ENCODE peak calls at places on chromosomes 5 and 9, in seven cellular contexts. One of them, this sample, is unnamed.

GRCh38 chr9:131769361-131769760 is 29.5 kb upstream of the RAPGEF1 start:
- DNase-seq in A549: no peak
- DNase-seq in transverse colon: no peak
- DNase-seq in H1: no peak
- DNase-seq in IMR-90: no peak
- DNase-seq in stomach: no peak
- DNase-seq in uterus: no peak
- DNase-seq in this sample: no peak

GRCh38 chr9:70073193-70073592 is 29.5 kb downstream of the MAMDC2 start:
- DNase-seq in H1: no peak
- DNase-seq in IMR-90: peak; percentile 23
- DNase-seq in uterus: no peak
- DNase-seq in transverse colon: no peak
- DNase-seq in stomach: no peak
- DNase-seq in A549: no peak
- DNase-seq in this sample: no peak

GRCh38 chr5:93346301-93346700 is 234.7 kb downstream of the NR2F1-AS1 start:
- DNase-seq in stomach: no peak
- DNase-seq in uterus: no peak
- DNase-seq in A549: no peak
- DNase-seq in H1: no peak
- DNase-seq in transverse colon: no peak
- DNase-seq in IMR-90: peak; percentile 25
- DNase-seq in this sample: no peak

GRCh38 chr5:80481019-80481893 is 6.6 kb upstream of the FAM151B start:
- DNase-seq in stomach: peak; percentile 51
- DNase-seq in H1: no peak
- DNase-seq in uterus: no peak
- DNase-seq in A549: peak; percentile 44
- DNase-seq in IMR-90: peak; percentile 60
- DNase-seq in transverse colon: peak; percentile 40
- DNase-seq in this sample: peak; percentile 57

GRCh38 chr5:53362521-53362941 is 117.9 kb upstream of the FST start:
- DNase-seq in transverse colon: no peak
- DNase-seq in uterus: no peak
- DNase-seq in IMR-90: peak; percentile 97
- DNase-seq in stomach: no peak
- DNase-seq in H1: no peak
- DNase-seq in A549: peak; percentile 37
- DNase-seq in this sample: no peak

GRCh38 chr5:39433123-39433522 is 8.3 kb upstream of the DAB2 start:
- DNase-seq in IMR-90: no peak
- DNase-seq in A549: no peak
- DNase-seq in stomach: no peak
- DNase-seq in H1: no peak
- DNase-seq in uterus: no peak
- DNase-seq in transverse colon: no peak
- DNase-seq in this sample: no peak

GRCh38 chr5:128427901-128428300 is 110.1 kb downstream of the FBN2 start:
- DNase-seq in stomach: no peak
- DNase-seq in A549: no peak
- DNase-seq in IMR-90: peak; percentile 24
- DNase-seq in uterus: no peak
- DNase-seq in H1: no peak
- DNase-seq in transverse colon: no peak
- DNase-seq in this sample: no peak

GRCh38 chr9:111601237-111602018 is 2.0 kb upstream of the PTGR1 start:
- DNase-seq in uterus: no peak
- DNase-seq in transverse colon: no peak
- DNase-seq in stomach: no peak
- DNase-seq in IMR-90: peak; percentile 69
- DNase-seq in H1: no peak
- DNase-seq in A549: peak; percentile 75
- DNase-seq in this sample: no peak

GRCh38 chr5:33526755-33527154 is 86.0 kb downstream of the TARS1 start:
- DNase-seq in transverse colon: no peak
- DNase-seq in H1: no peak
- DNase-seq in stomach: no peak
- DNase-seq in uterus: no peak
- DNase-seq in IMR-90: no peak
- DNase-seq in A549: no peak
- DNase-seq in this sample: peak; percentile 79

GRCh38 chr5:170132642-170133448 is 27.1 kb downstream of the FOXI1 start:
- DNase-seq in H1: peak; percentile 6
- DNase-seq in uterus: no peak
- DNase-seq in stomach: no peak
- DNase-seq in transverse colon: no peak
- DNase-seq in IMR-90: peak; percentile 44
- DNase-seq in A549: no peak
- DNase-seq in this sample: no peak

GRCh38 chr9:121921444-121921843 is 171.7 kb downstream of the TTLL11 start:
- DNase-seq in uterus: no peak
- DNase-seq in A549: no peak
- DNase-seq in IMR-90: peak; percentile 31
- DNase-seq in stomach: no peak
- DNase-seq in H1: no peak
- DNase-seq in transverse colon: no peak
- DNase-seq in this sample: no peak

GRCh38 chr5:37966291-37966690 is 126.5 kb upstream of the GDNF start:
- DNase-seq in H1: no peak
- DNase-seq in uterus: no peak
- DNase-seq in IMR-90: no peak
- DNase-seq in A549: no peak
- DNase-seq in transverse colon: no peak
- DNase-seq in stomach: no peak
- DNase-seq in this sample: no peak

GRCh38 chr5:2701592-2701991 is 49.9 kb downstream of the IRX2 start:
- DNase-seq in stomach: no peak
- DNase-seq in A549: no peak
- DNase-seq in IMR-90: no peak
- DNase-seq in uterus: no peak
- DNase-seq in transverse colon: no peak
- DNase-seq in H1: no peak
- DNase-seq in this sample: no peak

GRCh38 chr9:84955971-84956370 is 286.4 kb downstream of the NTRK2 start:
- DNase-seq in uterus: no peak
- DNase-seq in H1: no peak
- DNase-seq in A549: no peak
- DNase-seq in transverse colon: no peak
- DNase-seq in IMR-90: no peak
- DNase-seq in stomach: no peak
- DNase-seq in this sample: no peak

GRCh38 chr9:94600715-94601114 is 7.1 kb upstream of the FBP2 start:
- DNase-seq in transverse colon: no peak
- DNase-seq in stomach: no peak
- DNase-seq in uterus: no peak
- DNase-seq in IMR-90: no peak
- DNase-seq in H1: no peak
- DNase-seq in A549: no peak
- DNase-seq in this sample: no peak

GRCh38 chr9:121073038-121073437 is 1.7 kb upstream of the CNTRL start:
- DNase-seq in A549: no peak
- DNase-seq in H1: no peak
- DNase-seq in transverse colon: peak; percentile 33
- DNase-seq in stomach: peak; percentile 39
- DNase-seq in IMR-90: peak; percentile 47
- DNase-seq in uterus: peak; percentile 74
- DNase-seq in this sample: peak; percentile 29

GRCh38 chr5:32462618-32463017 is 18.1 kb upstream of the ZFR start:
- DNase-seq in A549: peak; percentile 32
- DNase-seq in IMR-90: peak; percentile 71
- DNase-seq in uterus: no peak
- DNase-seq in stomach: no peak
- DNase-seq in H1: no peak
- DNase-seq in transverse colon: no peak
- DNase-seq in this sample: no peak

GRCh38 chr9:35736201-35736633 is 3.8 kb downstream of the CREB3 start:
- DNase-seq in A549: peak; percentile 80
- DNase-seq in transverse colon: peak; percentile 76
- DNase-seq in IMR-90: peak; percentile 79
- DNase-seq in uterus: peak; percentile 65
- DNase-seq in H1: peak; percentile 74
- DNase-seq in stomach: peak; percentile 75
- DNase-seq in this sample: peak; percentile 71

GRCh38 chr5:151312749-151313324 is 9.3 kb upstream of the SLC36A3 start:
- DNase-seq in stomach: no peak
- DNase-seq in uterus: no peak
- DNase-seq in A549: no peak
- DNase-seq in transverse colon: no peak
- DNase-seq in IMR-90: no peak
- DNase-seq in H1: peak; percentile 35
- DNase-seq in this sample: no peak

GRCh38 chr5:142674438-142675210 is 11.3 kb downstream of the FGF1 start:
- DNase-seq in A549: no peak
- DNase-seq in H1: no peak
- DNase-seq in IMR-90: peak; percentile 89
- DNase-seq in stomach: no peak
- DNase-seq in uterus: peak; percentile 58
- DNase-seq in transverse colon: no peak
- DNase-seq in this sample: peak; percentile 29

GRCh38 chr5:57176350-57176857 is 2.5 kb downstream of the GPBP1 start:
- DNase-seq in transverse colon: no peak
- DNase-seq in uterus: no peak
- DNase-seq in A549: no peak
- DNase-seq in IMR-90: peak; percentile 80
- DNase-seq in stomach: no peak
- DNase-seq in H1: no peak
- DNase-seq in this sample: no peak

GRCh38 chr9:92970467-92970923 is 23.2 kb downstream of the FGD3 start:
- DNase-seq in H1: peak; percentile 55
- DNase-seq in A549: no peak
- DNase-seq in stomach: peak; percentile 8
- DNase-seq in uterus: no peak
- DNase-seq in transverse colon: no peak
- DNase-seq in IMR-90: peak; percentile 4
- DNase-seq in this sample: no peak

GRCh38 chr9:98742325-98743280 is 33.9 kb upstream of the GABBR2 start:
- DNase-seq in H1: no peak
- DNase-seq in uterus: no peak
- DNase-seq in A549: peak; percentile 13
- DNase-seq in stomach: no peak
- DNase-seq in transverse colon: no peak
- DNase-seq in IMR-90: peak; percentile 81
- DNase-seq in this sample: no peak

DNA sequence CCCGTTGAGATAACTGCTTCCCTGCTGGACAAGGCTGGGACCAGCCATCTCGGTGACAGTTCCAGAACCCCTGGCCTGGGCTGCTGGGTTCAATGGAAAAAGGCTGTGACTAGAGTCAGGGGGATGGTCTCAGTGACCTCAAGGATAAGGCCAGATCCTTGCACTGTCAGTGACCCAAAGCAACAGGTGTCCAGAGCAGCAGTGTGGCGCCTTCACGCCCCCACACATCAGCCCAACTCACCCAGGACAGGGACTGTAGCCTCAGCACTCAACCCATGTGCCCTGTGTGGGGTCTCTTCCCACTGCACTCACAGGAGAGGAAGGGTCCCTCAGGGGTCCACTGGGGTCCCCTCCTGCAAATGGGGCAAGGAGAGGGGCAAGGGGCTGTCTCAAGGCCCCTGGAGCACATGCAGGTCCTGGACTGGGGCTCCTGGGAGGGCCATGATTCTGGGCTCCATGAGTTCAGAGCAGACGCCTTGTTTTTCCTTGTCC is 698 bp upstream of the LCN2 start:
- DNase-seq in H1: no peak
- DNase-seq in transverse colon: no peak
- DNase-seq in A549: no peak
- DNase-seq in stomach: no peak
- DNase-seq in uterus: no peak
- DNase-seq in IMR-90: no peak
- DNase-seq in this sample: no peak
- H3K4me3 ChIP-seq in H1: no peak overlapping the region
- H3K4me3 ChIP-seq in transverse colon: no peak overlapping the region
- H3K4me3 ChIP-seq in A549: no peak overlapping the region
- H3K4me3 ChIP-seq in stomach: no peak overlapping the region
- H3K4me3 ChIP-seq in uterus: no peak overlapping the region
- H3K4me3 ChIP-seq in IMR-90: no peak overlapping the region
- H3K4me3 ChIP-seq in this sample: no peak overlapping the region

GRCh38 chr9:129197978-129198736 is 20.1 kb upstream of the IER5L start:
- DNase-seq in H1: no peak
- DNase-seq in uterus: peak; percentile 84
- DNase-seq in A549: no peak
- DNase-seq in stomach: no peak
- DNase-seq in transverse colon: peak; percentile 36
- DNase-seq in IMR-90: peak; percentile 63
- DNase-seq in this sample: peak; percentile 55
- TF ChIP-seq POLR2A in H1: no peak
- TF ChIP-seq POLR2A in uterus: peak; percentile 27
- TF ChIP-seq POLR2A in A549: no peak
- TF ChIP-seq POLR2A in stomach: no peak
- TF ChIP-seq POLR2A in transverse colon: no peak
- TF ChIP-seq POLR2A in IMR-90: no peak
- TF ChIP-seq POLR2A in this sample: no peak

DNA sequence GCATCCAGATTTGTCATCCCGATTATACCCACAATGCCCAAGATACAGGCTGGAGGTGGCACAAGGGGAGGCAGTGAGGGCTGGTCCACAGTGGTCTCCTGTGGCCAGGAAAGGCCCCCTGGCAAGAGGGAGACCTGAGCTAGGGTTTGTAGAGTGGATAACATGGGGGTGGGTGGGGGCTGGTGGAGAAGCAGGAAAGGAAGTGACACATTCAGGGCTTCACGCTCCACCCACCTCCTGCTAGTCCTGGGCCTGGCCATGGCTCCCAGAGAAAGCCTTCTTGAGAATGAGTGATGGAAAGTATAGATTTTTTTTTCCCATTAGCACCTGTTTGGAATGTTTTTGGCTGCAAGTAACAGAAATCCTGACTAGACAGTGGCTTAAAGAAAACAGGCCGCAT is 81.3 kb downstream of the ANKRD33B start:
- DNase-seq in transverse colon: no peak
- DNase-seq in uterus: no peak
- DNase-seq in A549: no peak
- DNase-seq in stomach: peak; percentile 9
- DNase-seq in H1: no peak
- DNase-seq in IMR-90: no peak
- DNase-seq in this sample: no peak
- H3K27ac ChIP-seq in transverse colon: no peak overlapping the region
- H3K27ac ChIP-seq in uterus: no peak overlapping the region
- H3K27ac ChIP-seq in A549: no peak overlapping the region
- H3K27ac ChIP-seq in stomach: no peak overlapping the region
- H3K27ac ChIP-seq in H1: no peak overlapping the region
- H3K27ac ChIP-seq in IMR-90: no peak overlapping the region
- H3K27ac ChIP-seq in this sample: no peak overlapping the region

DNA sequence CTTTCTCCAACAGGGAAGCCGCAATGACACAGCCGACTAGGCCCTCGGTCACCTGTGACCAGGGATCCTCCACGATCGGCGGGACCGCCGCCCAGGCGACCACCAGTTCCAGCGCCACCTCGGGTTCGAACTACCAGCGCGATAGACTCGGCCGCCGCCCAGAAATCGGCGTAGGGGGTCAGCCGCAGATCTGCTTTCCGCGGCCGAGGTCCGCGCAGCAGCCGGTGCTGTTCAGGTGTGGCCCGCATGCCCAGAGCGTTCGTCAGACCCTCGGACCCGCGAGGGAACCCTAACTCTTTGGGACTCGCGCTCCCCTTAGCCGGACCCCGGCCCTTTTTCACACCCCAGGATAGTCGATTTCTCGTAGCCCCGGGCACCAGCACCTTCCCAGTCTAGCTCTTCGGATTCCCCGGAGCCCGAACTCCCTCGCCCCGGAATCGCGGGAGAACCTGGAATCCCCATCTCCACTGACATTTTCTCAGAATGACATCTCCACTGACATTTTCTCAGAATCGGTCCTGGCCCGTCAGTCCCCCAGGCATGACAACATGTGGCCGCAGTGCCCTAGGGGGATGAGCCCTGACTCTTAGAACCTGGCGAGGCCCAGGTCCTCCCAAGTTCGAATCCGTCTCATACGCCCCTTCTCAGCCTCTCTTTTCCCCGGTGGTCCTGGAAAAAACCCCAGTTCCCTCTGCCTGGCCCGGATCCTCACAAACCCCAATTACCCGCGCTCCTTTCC is 428 bp downstream of the C5orf52 start:
- DNase-seq in IMR-90: no peak
- DNase-seq in H1: no peak
- DNase-seq in stomach: no peak
- DNase-seq in transverse colon: no peak
- DNase-seq in A549: no peak
- DNase-seq in uterus: no peak
- DNase-seq in this sample: no peak
- H3K4me3 ChIP-seq in IMR-90: peak overlapping the region; percentile 74
- H3K4me3 ChIP-seq in H1: no peak overlapping the region
- H3K4me3 ChIP-seq in stomach: peak overlapping the region; percentile 67
- H3K4me3 ChIP-seq in transverse colon: peak overlapping the region; percentile 53
- H3K4me3 ChIP-seq in A549: no peak overlapping the region
- H3K4me3 ChIP-seq in uterus: peak overlapping the region; percentile 39
- H3K4me3 ChIP-seq in this sample: peak overlapping the region; percentile 52

This sample was measured in body of pancreas.